ENCODE peak calls at places on chromosome 17, in four cellular contexts. Y, Q, W and F are unnamed samples.

GRCh38 chr17:70072900-70073299 is 2.1 kb upstream of the KCNJ16 start:
- DNase-seq in W (no peak), Y (no peak), Q (no peak), F (no peak)

GRCh38 chr17:40699880-40700279 is 3.7 kb downstream of the KRT24 start:
- DNase-seq in Q (peak), W (no peak), Y (no peak), F (no peak)

GRCh38 chr17:48729335-48730239 is 1.0 kb upstream of the HOXB13 start:
- DNase-seq in Q (no peak), W (no peak), Y (no peak), F (no peak)

GRCh38 chr17:157901-158300 is 20.5 kb downstream of the SCGB1C2 start:
- DNase-seq in Q (no peak), Y (no peak), W (no peak), F (no peak)

GRCh38 chr17:61362396-61362795 is 37.2 kb upstream of the TBX2 start:
- DNase-seq in W (no peak), Y (no peak), Q (no peak), F (no peak)

GRCh38 chr17:43337684-43338428 is 60.9 kb upstream of the ARL4D start:
- DNase-seq in Y (no peak), Q (no peak), W (no peak), F (no peak)

GRCh38 chr17:61389670-61390478 is 9.8 kb upstream of the TBX2 start:
- DNase-seq in Y (no peak), Q (peak), W (no peak), F (no peak)

GRCh38 chr17:35713069-35713728 is 18.2 kb upstream of the RASL10B start:
- DNase-seq in W (peak), Y (peak), Q (no peak), F (peak)

GRCh38 chr17:68613739-68614298 is 12.7 kb upstream of the FAM20A start:
- DNase-seq in Q (peak), W (no peak), Y (no peak), F (no peak)

GRCh38 chr17:9124554-9124935 is 103.2 kb downstream of the NTN1 start:
- DNase-seq in Y (no peak), Q (no peak), W (no peak), F (no peak)
- H3K4me3 ChIP-seq in Y (no peak), Q (no peak), W (no peak), F (no peak)

GRCh38 chr17:45236002-45236606 is 14.4 kb downstream of the FMNL1 start:
- DNase-seq in Q (no peak), W (no peak), Y (no peak), F (no peak)
- TF ChIP-seq CTCF in Q (no peak), W (no peak), Y (no peak), F (no peak)

GRCh38 chr17:39209317-39210092 is 9.4 kb downstream of the RPL19 start:
- DNase-seq in Q (peak), W (peak), Y (no peak), F (no peak)
- H3K4me3 ChIP-seq in Q (no peak), W (no peak), Y (peak), F (peak)

DNA sequence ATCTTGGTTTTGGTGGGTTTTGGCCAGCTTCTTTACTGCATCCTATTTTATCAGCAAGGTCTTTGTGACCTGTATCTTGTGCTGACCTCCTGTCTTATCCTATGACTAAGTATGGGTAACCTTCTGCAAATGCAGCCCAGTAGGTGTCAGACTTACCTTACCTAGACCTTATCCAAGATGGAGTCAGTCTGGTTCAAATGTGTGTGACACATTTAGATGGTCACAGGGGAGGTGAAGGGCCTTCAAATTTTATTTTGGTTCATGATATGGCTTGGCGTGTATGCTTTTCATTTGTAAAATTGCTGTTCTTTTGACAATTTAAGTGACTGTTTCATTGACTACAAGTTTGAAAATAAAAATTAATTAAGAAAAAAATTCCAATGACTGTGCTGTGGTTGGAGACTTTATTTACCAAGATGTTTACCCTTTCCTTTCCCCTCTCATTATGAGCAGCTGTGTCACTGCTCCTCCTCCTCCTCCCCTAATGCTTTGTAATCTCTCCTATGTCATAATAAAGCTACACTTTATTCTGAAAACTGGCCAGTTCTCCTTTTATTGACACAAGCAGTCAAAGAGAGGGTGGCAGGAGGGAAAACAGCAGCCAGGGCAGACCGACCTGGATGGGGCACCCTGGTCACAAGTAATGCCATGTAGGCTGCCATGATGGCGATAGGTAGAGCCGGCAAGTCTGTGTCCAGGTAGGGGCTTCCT is 49.4 kb downstream of the TNFRSF13B start:
- DNase-seq in W (no peak), Y (no peak), Q (no peak), F (no peak)
- TF ChIP-seq CTCF in W (no peak), Y (peak), Q (no peak), F (no peak)

GRCh38 chr17:20063665-20064648 is 54.8 kb downstream of the SPECC1 start:
- DNase-seq in W (peak), Y (peak), Q (peak), F (peak)
- H3K4me3 ChIP-seq in W (no peak), Y (no peak), Q (no peak), F (no peak)

GRCh38 chr17:56891751-56892150 is 22.1 kb downstream of the TRIM25 start:
- DNase-seq in Y (no peak), Q (no peak), W (no peak), F (no peak)
- TF ChIP-seq CTCF in Y (peak), Q (no peak), W (peak), F (peak)

GRCh38 chr17:46179375-46179999 is 13.7 kb downstream of the KANSL1 start:
- DNase-seq in Q (no peak), W (no peak), Y (no peak), F (no peak)
- H3K4me3 ChIP-seq in Q (no peak), W (no peak), Y (no peak), F (no peak)

DNA sequence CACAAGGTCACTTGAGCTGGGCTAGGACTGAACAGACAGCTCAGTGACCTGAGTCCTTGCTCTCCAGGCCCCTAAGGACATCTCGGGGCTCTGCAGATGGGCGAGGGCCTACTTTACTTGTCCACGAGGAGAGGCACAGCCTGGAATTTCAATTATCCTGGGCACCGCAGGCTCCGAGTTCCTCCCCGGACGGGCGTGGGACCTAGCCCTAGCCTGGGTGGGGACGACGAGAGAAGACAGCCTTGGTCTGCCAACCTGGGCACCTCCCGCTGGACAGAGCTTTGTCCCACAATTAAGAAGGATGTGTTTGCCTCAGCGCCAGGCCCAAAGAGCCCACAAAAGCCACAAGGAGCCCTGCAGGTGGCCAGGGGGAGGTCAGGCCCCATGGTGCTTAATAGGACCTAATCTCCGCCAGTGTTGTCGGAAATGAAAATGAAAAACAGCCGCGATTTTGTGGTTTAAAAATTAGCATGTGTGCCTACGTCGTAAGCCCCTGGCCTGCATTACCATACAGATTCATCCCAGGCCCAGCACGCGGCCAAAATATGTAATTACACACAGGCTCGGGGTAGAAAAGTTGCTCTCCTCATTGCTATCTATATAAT is 51.4 kb upstream of the LHX1 start:
- DNase-seq in Q (no peak), W (no peak), Y (no peak), F (no peak)
- TF ChIP-seq CTCF in Q (no peak), W (no peak), Y (no peak), F (no peak)

GRCh38 chr17:12122091-12122490 is 101.4 kb downstream of the MAP2K4 start:
- DNase-seq in Q (no peak), Y (no peak), W (no peak), F (no peak)
- H3K4me3 ChIP-seq in Q (no peak), Y (no peak), W (no peak), F (no peak)